ENCODE peak calls at places on chromosomes 4 and X, in five cellular contexts. F is HepG2, I is H1, M is HCT116, G is endothelial cell of umbilical vein. N is an unnamed sample.
A peak's percentile ranks its signal among the peaks of the same experiment; 100 is the strongest.

GRCh38 chr4:170003071-170004070 is 22.8 kb downstream of the MFAP3L start:
- DNase-seq in F (no peak), I (no peak), M (no peak), G (no peak), N (no peak)

GRCh38 chr4:620201-620600 is 5.2 kb upstream of the PDE6B start:
- DNase-seq in F (no peak), I (no peak), M (no peak), G (no peak), N (no peak)

GRCh38 chrX:11899091-11899490 is 141.1 kb downstream of the MSL3 start:
- DNase-seq in F (no peak), I (no peak), M (no peak), G (peak; percentile 71), N (no peak)

GRCh38 chr4:181202249-181202648 is 1041.0 kb upstream of the TENM3 start:
- DNase-seq in F (peak; percentile 5), I (no peak), M (no peak), G (no peak), N (no peak)

GRCh38 chr4:1172971-1173757 is 781 bp upstream of the SPON2 start:
- DNase-seq in F (peak; percentile 89), I (no peak), M (no peak), G (no peak), N (peak; percentile 78)

GRCh38 chrX:104659037-104659744 is 93.2 kb downstream of the IL1RAPL2 start:
- DNase-seq in F (no peak), I (no peak), M (no peak), G (no peak), N (no peak)

GRCh38 chr4:108527729-108528128 is 92.6 kb upstream of the RPL34 start:
- DNase-seq in F (no peak), I (no peak), M (no peak), G (no peak), N (no peak)

GRCh38 chr4:91935217-91935616 is 368.5 kb upstream of the GRID2 start:
- DNase-seq in F (peak; percentile 36), I (no peak), M (no peak), G (no peak), N (no peak)

GRCh38 chrX:9352683-9353430 is 112.0 kb upstream of the TBL1X start:
- DNase-seq in F (peak; percentile 4), I (no peak), M (no peak), G (no peak), N (peak; percentile 75)

GRCh38 chr4:25633541-25633940 is 22.1 kb upstream of the SLC34A2 start:
- DNase-seq in F (no peak), I (no peak), M (no peak), G (no peak), N (no peak)

GRCh38 chr4:76305033-76305687 is 1.4 kb upstream of the STBD1 start:
- DNase-seq in F (no peak), I (no peak), M (no peak), G (no peak), N (no peak)

GRCh38 chr4:148391056-148391455 is 51.2 kb downstream of the NR3C2 start:
- DNase-seq in F (no peak), I (no peak), M (no peak), G (no peak), N (no peak)

GRCh38 chr4:7988437-7988836 is 48.8 kb upstream of the AFAP1 start:
- DNase-seq in F (no peak), I (no peak), M (no peak), G (no peak), N (peak; percentile 76)

GRCh38 chr4:2696423-2696822 is 59.7 kb downstream of the TNIP2 start:
- DNase-seq in F (no peak), I (no peak), M (no peak), G (no peak), N (no peak)

GRCh38 chrX:110286126-110286525 is 31.8 kb downstream of the AMMECR1 start:
- DNase-seq in F (no peak), I (no peak), M (peak; percentile 12), G (no peak), N (peak; percentile 89)

GRCh38 chr4:57231781-57232180 is 121.6 kb upstream of the IGFBP7 start:
- DNase-seq in F (no peak), I (no peak), M (no peak), G (no peak), N (no peak)

GRCh38 chr4:109027016-109027500 is 264.2 kb upstream of the ETNPPL start:
- DNase-seq in F (no peak), I (no peak), M (no peak), G (peak; percentile 76), N (no peak)

GRCh38 chr4:162164881-162165528 is 1.2 kb upstream of the FSTL5 start:
- DNase-seq in F (no peak), I (no peak), M (no peak), G (peak; percentile 8), N (no peak)

GRCh38 chrX:150581093-150581775 is 12.8 kb downstream of the MTM1 start:
- DNase-seq in F (peak; percentile 64), I (no peak), M (peak; percentile 28), G (peak; percentile 11), N (peak; percentile 83)

GRCh38 chr4:157246959-157247358 is 26.4 kb downstream of the GRIA2 start:
- DNase-seq in F (no peak), I (no peak), M (no peak), G (no peak), N (no peak)

GRCh38 chr4:85426366-85426765 is 48.6 kb upstream of the ARHGAP24 start:
- DNase-seq in F (no peak), I (no peak), M (no peak), G (no peak), N (no peak)

GRCh38 chr4:148776944-148777343 is 334.7 kb upstream of the NR3C2 start:
- DNase-seq in F (no peak), I (no peak), M (no peak), G (no peak), N (peak; percentile 81)

GRCh38 chr4:4855293-4856070 is 4.0 kb upstream of the MSX1 start:
- DNase-seq in F (no peak), I (no peak), M (no peak), G (no peak), N (no peak)

GRCh38 chr4:185541251-185541671 is 6.0 kb upstream of the PDLIM3 start:
- DNase-seq in F (no peak), I (no peak), M (no peak), G (peak; percentile 81), N (no peak)

GRCh38 chr4:166290426-166290825 is 417.4 kb downstream of the TLL1 start:
- DNase-seq in F (no peak), I (no peak), M (no peak), G (no peak), N (no peak)

GRCh38 chrX:2320580-2321327 is 180.0 kb downstream of the DHRSX start:
- DNase-seq in F (peak; percentile 97), I (no peak), M (no peak), G (no peak), N (peak; percentile 77)

GRCh38 chrX:27924261-27924660 is 57.0 kb downstream of the DCAF8L1 start:
- DNase-seq in F (no peak), I (no peak), M (no peak), G (no peak), N (peak; percentile 6)

GRCh38 chrX:739611-740010 is 109.0 kb downstream of the SHOX start:
- DNase-seq in F (no peak), I (no peak), M (no peak), G (no peak), N (no peak)

GRCh38 chrX:12567857-12568256 is 223.4 kb upstream of the PRPS2 start:
- DNase-seq in F (no peak), I (no peak), M (no peak), G (peak; percentile 9), N (peak; percentile 13)

GRCh38 chr4:36027203-36027602 is 217.1 kb downstream of the ARAP2 start:
- DNase-seq in F (no peak), I (no peak), M (no peak), G (no peak), N (no peak)

GRCh38 chrX:130902783-130903613 is at the start of gene ENOX2:
- DNase-seq in F (peak; percentile 95), I (peak; percentile 79), M (peak; percentile 91), G (peak; percentile 95), N (peak; percentile 96)
- TF ChIP-seq POLR2A in F (peak; percentile 65), I (peak; percentile 55), M (peak; percentile 58), G (peak; percentile 73), N (peak; percentile 85)

DNA sequence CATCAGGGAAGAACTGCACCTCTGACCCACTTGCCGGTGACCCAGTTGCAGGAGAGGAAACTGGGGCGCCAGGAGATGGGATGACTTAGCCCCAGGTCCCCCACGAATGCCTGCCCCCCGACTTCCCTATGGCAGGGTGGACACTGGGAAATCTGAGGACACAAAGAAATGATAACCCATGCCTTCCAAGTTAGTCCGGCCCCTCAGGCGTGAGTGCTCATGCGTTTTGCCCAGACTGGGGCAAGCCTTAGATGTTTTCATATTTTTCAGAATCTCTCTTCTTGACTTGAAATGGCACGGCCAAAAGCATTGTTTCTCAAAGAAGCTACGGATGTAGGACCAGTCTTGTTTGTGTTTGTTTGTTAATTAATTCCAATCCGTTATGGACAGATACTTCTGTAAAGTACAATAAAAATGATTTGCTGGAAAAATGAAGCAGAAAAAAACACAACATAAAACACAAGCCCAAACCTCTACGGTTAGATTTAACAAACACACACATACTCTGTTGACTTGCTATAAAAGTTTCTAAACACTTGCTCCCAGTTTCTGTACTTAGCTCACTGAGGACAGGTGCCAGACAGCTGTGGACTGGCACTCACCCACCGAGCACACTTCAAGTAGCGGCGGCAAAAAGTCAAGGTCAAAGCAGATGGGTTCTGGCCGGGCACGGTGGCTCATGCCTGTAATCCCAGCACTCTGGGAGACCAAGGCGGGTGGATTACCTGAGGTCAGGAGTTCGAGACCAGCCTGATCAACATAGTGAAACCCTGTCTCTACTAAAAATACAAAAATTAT is 341.5 kb downstream of the BCOR start:
- DNase-seq in F (no peak), I (no peak), M (no peak), G (peak; percentile 6), N (no peak)
- H3K9ac ChIP-seq in F (no peak overlapping the region), I (no peak overlapping the region), M (peak overlapping the region; percentile 11), G (peak overlapping the region; percentile 38), N (no peak overlapping the region)

GRCh38 chr4:54228563-54229501 is at the start of gene PDGFRA:
- DNase-seq in F (no peak), I (no peak), M (no peak), G (no peak), N (peak; percentile 94)
- TF ChIP-seq POLR2A in F (no peak), I (no peak), M (no peak), G (no peak), N (peak; percentile 4)

GRCh38 chr4:17064959-17065358 is 166.5 kb upstream of the LDB2 start:
- DNase-seq in F (no peak), I (no peak), M (no peak), G (no peak), N (no peak)

GRCh38 chr4:17066972-17067371 is 168.5 kb upstream of the LDB2 start:
- DNase-seq in F (no peak), I (no peak), M (no peak), G (peak; percentile 22), N (peak; percentile 94)

GRCh38 chr4:17065821-17066220 is 167.4 kb upstream of the LDB2 start:
- DNase-seq in F (no peak), I (no peak), M (no peak), G (no peak), N (no peak)

GRCh38 chr4:17066241-17066640 is 167.8 kb upstream of the LDB2 start:
- DNase-seq in F (no peak), I (no peak), M (no peak), G (no peak), N (peak; percentile 53)

DNA sequence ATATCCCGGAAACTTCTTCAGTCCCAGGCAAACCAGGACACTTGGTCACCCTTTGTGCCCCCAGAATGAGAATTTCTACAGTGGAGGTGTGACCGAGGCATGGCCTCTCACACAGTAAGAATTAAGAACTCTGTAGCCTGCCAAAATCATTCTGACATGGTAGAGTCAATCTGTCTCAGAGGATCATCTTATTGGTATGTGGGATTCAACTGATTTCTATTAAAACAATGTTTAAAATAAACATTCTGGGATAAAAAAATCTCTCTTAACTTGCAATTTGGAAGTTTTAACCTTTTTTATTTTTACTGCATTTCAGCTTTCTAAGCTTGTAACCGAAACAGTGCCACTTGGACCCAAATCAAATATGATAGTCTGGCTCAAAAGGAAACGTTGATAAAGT is 165.4 kb upstream of the LDB2 start:
- DNase-seq in F (no peak), I (no peak), M (no peak), G (no peak), N (peak; percentile 84)
- H3K9ac ChIP-seq in F (no peak overlapping the region), I (no peak overlapping the region), M (no peak overlapping the region), G (no peak overlapping the region), N (no peak overlapping the region)

N was measured in IMR-90.